ENCODE peak calls at places on chromosomes 11 and 22, in five cellular contexts. Z is fibroblast of mammary gland, Q is heart left ventricle, E is GM04504, R is MG63. F is an unnamed sample.

GRCh38 chr11:101475699-101476098 is 108.1 kb downstream of the TRPC6 start:
- DNase-seq in Z (no peak), Q (no peak), E (no peak), R (no peak), F (no peak)

GRCh38 chr22:24772493-24773220 is 1.9 kb downstream of the PIWIL3 start:
- DNase-seq in Z (peak; percentile 39), Q (no peak), E (no peak), R (no peak), F (no peak)

GRCh38 chr11:59102259-59102765 is 4.7 kb upstream of the FAM111B start:
- DNase-seq in Z (peak; percentile 46), Q (peak; percentile 22), E (no peak), R (peak; percentile 51), F (peak; percentile 60)

GRCh38 chr11:34209809-34210208 is 104.4 kb downstream of the NAT10 start:
- DNase-seq in Z (no peak), Q (no peak), E (no peak), R (no peak), F (no peak)

GRCh38 chr11:117096973-117097566 is 1.2 kb downstream of the SIK3 start:
- DNase-seq in Z (no peak), Q (no peak), E (no peak), R (no peak), F (no peak)

GRCh38 chr11:128757235-128757711 is 63.4 kb downstream of the FLI1 start:
- DNase-seq in Z (peak; percentile 34), Q (peak; percentile 41), E (no peak), R (no peak), F (peak; percentile 27)

GRCh38 chr22:44496844-44497217 is 1.2 kb downstream of the RTL6 start:
- DNase-seq in Z (no peak), Q (no peak), E (no peak), R (no peak), F (peak; percentile 37)

GRCh38 chr11:18384157-18384641 is 10.2 kb upstream of the LDHA start:
- DNase-seq in Z (peak; percentile 81), Q (peak; percentile 64), E (peak; percentile 95), R (peak; percentile 73), F (peak; percentile 74)

GRCh38 chr11:126585388-126586302 is 230.2 kb downstream of the ST3GAL4 start:
- DNase-seq in Z (peak; percentile 97), Q (peak; percentile 70), E (peak; percentile 84), R (peak; percentile 82), F (peak; percentile 77)

GRCh38 chr22:19825016-19825339 is 29.7 kb downstream of the GNB1L start:
- DNase-seq in Z (no peak), Q (no peak), E (no peak), R (no peak), F (peak; percentile 10)

GRCh38 chr11:118673361-118674093 is 5.9 kb downstream of the TREH start:
- DNase-seq in Z (no peak), Q (no peak), E (no peak), R (no peak), F (no peak)

GRCh38 chr22:38284042-38284402 is 11.2 kb upstream of the TMEM184B start:
- DNase-seq in Z (peak; percentile 99), Q (no peak), E (peak; percentile 95), R (no peak), F (no peak)

GRCh38 chr11:104728927-104729326 is 169.3 kb downstream of the CASP12 start:
- DNase-seq in Z (no peak), Q (no peak), E (no peak), R (no peak), F (no peak)

GRCh38 chr11:103537904-103538502 is 428.8 kb downstream of the DYNC2H1 start:
- DNase-seq in Z (peak; percentile 62), Q (no peak), E (no peak), R (no peak), F (no peak)

GRCh38 chr11:47489395-47489755 is 40.4 kb upstream of the RAPSN start:
- DNase-seq in Z (peak; percentile 53), Q (no peak), E (no peak), R (no peak), F (no peak)

GRCh38 chr22:21009638-21010425 is 5.1 kb upstream of the P2RX6 start:
- DNase-seq in Z (peak; percentile 49), Q (no peak), E (no peak), R (no peak), F (peak; percentile 32)

F was measured in adrenal gland.